ENCODE peak calls at places on chromosomes 16 and 17, in ten cellular contexts. R is astrocyte of the spinal cord; K is K562; W is left lung; X is heart right ventricle; P is Jurkat, Clone E6-1; N is dorsolateral prefrontal cortex; H is A673; J is uterus; G is thoracic aorta. B is an unnamed sample.

GRCh38 chr16:81492307-81492706 is 47.7 kb downstream of the CMIP start:
- DNase-seq in G (no peak), R (no peak), N (no peak), H (no peak), X (no peak), J (no peak), P (no peak), W (no peak), K (no peak), B (no peak)

GRCh38 chr17:77654861-77655260 is 303.6 kb upstream of the TNRC6C start:
- DNase-seq in W (no peak), J (no peak), R (no peak), X (no peak), G (no peak), P (no peak), K (no peak), H (no peak), N (no peak), B (no peak)

GRCh38 chr16:49458221-49458620 is 84.6 kb downstream of the C16orf78 start:
- DNase-seq in W (no peak), R (no peak), P (no peak), G (no peak), J (no peak), X (no peak), N (no peak), H (no peak), K (no peak), B (no peak)

GRCh38 chr16:56409195-56409594 is 16.1 kb downstream of the AMFR start:
- DNase-seq in N (no peak), J (no peak), W (no peak), G (no peak), P (no peak), R (no peak), H (no peak), K (no peak), X (no peak), B (no peak)

GRCh38 chr17:51499906-51500305 is 239.6 kb downstream of the UTP18 start:
- DNase-seq in P (no peak), N (no peak), G (no peak), R (no peak), X (no peak), K (no peak), H (no peak), W (no peak), J (no peak), B (no peak)

GRCh38 chr16:75086281-75086680 is 30.3 kb downstream of the LDHD start:
- DNase-seq in R (no peak), H (no peak), P (no peak), W (no peak), X (no peak), G (no peak), K (no peak), J (no peak), N (no peak), B (no peak)

GRCh38 chr16:3022208-3022696 is 1.5 kb downstream of the HCFC1R1 start:
- DNase-seq in H (peak; percentile 93), R (peak; percentile 97), W (peak; percentile 96), N (peak; percentile 88), J (peak; percentile 95), G (peak; percentile 78), P (no peak), X (peak; percentile 84), K (peak; percentile 92), B (peak; percentile 62)

GRCh38 chr16:68085259-68086071 is at the start of gene NFATC3:
- DNase-seq in J (peak; percentile 98), P (peak; percentile 93), G (peak; percentile 91), W (peak; percentile 99), N (peak; percentile 98), H (peak; percentile 98), K (peak; percentile 99), R (peak; percentile 98), X (peak; percentile 99), B (peak; percentile 99)

GRCh38 chr17:43848601-43849000 is 1.6 kb downstream of the CD300LG start:
- DNase-seq in X (no peak), R (no peak), H (no peak), J (no peak), P (no peak), K (no peak), W (no peak), G (no peak), N (no peak), B (no peak)

GRCh38 chr17:43844241-43844640 is 2.7 kb upstream of the CD300LG start:
- DNase-seq in J (no peak), X (no peak), H (no peak), W (no peak), K (no peak), N (no peak), G (no peak), R (no peak), P (no peak), B (no peak)

GRCh38 chr17:43846963-43847369 is at the start of gene CD300LG:
- DNase-seq in N (no peak), W (no peak), P (no peak), K (no peak), H (no peak), G (no peak), J (peak; percentile 54), R (no peak), X (peak; percentile 44), B (no peak)

GRCh38 chr17:43845772-43846171 is 1.2 kb upstream of the CD300LG start:
- DNase-seq in W (no peak), J (no peak), P (no peak), N (no peak), H (no peak), X (no peak), R (no peak), K (no peak), G (no peak), B (no peak)

DNA sequence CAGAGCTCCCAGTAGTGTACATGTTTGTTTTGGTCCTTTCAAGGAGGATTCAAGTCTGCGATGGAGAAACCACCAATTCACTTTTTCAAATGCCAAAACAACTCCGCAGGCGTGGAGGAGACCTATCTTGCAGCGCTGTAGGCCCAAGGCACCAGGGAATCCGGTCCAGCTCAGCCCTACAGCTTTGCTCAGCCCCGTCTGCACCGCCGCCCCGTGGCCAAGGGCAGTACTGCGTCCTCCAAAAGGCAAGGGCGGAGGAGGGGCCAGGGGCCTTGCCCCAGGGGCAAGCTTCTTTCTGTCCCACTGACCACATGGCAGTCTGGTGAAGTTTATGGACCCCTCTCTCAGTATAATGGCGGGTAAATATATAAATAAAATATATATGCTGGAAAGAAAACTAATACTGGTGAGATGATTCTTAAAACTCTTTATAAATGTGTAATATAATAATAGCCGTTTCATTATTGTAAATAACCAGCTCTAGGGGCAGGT is 709 bp upstream of the CD300LG start:
- DNase-seq in G (peak; percentile 36), W (peak; percentile 96), N (peak; percentile 76), R (peak; percentile 63), P (peak; percentile 17), H (peak; percentile 60), X (peak; percentile 91), J (peak; percentile 87), K (peak; percentile 83), B (peak; percentile 86)
- H3K4me3 ChIP-seq in G (no peak overlapping the region), W (no peak overlapping the region), N (no peak overlapping the region), R (no peak overlapping the region), P (no peak overlapping the region), H (no peak overlapping the region), X (peak overlapping the region; percentile 34), J (no peak overlapping the region), K (no peak overlapping the region), B (no peak overlapping the region)

GRCh38 chr17:79812206-79812968 is 15.5 kb upstream of the CBX8 start:
- DNase-seq in K (no peak), G (no peak), H (no peak), J (no peak), P (no peak), R (no peak), X (no peak), N (no peak), W (no peak), B (peak; percentile 57)
- H3K4me3 ChIP-seq in K (peak overlapping the region; percentile 16), G (peak overlapping the region; percentile 47), H (peak overlapping the region; percentile 46), J (no peak overlapping the region), P (peak overlapping the region; percentile 60), R (peak overlapping the region; percentile 26), X (peak overlapping the region; percentile 21), N (peak overlapping the region; percentile 39), W (peak overlapping the region; percentile 18), B (peak overlapping the region; percentile 74)

GRCh38 chr17:8859029-8859803 is 8.3 kb downstream of the PIK3R6 start:
- DNase-seq in W (no peak), G (no peak), H (no peak), N (peak; percentile 25), J (no peak), P (no peak), X (no peak), K (peak; percentile 33), R (peak; percentile 55), B (no peak)

GRCh38 chr17:8857919-8858318 is 9.6 kb downstream of the PIK3R6 start:
- DNase-seq in N (no peak), R (peak; percentile 74), K (no peak), H (peak; percentile 79), G (no peak), X (no peak), J (no peak), W (no peak), P (peak; percentile 66), B (peak; percentile 82)

GRCh38 chr17:8861482-8862181 is 5.8 kb downstream of the PIK3R6 start:
- DNase-seq in P (no peak), W (no peak), H (no peak), R (no peak), N (no peak), J (no peak), G (no peak), K (no peak), X (no peak), B (no peak)

GRCh38 chr17:8862213-8863056 is 5.0 kb downstream of the PIK3R6 start:
- DNase-seq in X (no peak), R (no peak), G (no peak), W (no peak), K (no peak), J (no peak), H (no peak), N (no peak), P (no peak), B (no peak)

GRCh38 chr17:8859804-8860430 is 7.6 kb downstream of the PIK3R6 start:
- DNase-seq in G (no peak), N (no peak), X (no peak), J (no peak), P (no peak), W (no peak), R (no peak), H (no peak), K (no peak), B (no peak)
- H3K4me3 ChIP-seq in G (no peak overlapping the region), N (no peak overlapping the region), X (no peak overlapping the region), J (no peak overlapping the region), P (no peak overlapping the region), W (no peak overlapping the region), R (no peak overlapping the region), H (no peak overlapping the region), K (no peak overlapping the region), B (no peak overlapping the region)

DNA sequence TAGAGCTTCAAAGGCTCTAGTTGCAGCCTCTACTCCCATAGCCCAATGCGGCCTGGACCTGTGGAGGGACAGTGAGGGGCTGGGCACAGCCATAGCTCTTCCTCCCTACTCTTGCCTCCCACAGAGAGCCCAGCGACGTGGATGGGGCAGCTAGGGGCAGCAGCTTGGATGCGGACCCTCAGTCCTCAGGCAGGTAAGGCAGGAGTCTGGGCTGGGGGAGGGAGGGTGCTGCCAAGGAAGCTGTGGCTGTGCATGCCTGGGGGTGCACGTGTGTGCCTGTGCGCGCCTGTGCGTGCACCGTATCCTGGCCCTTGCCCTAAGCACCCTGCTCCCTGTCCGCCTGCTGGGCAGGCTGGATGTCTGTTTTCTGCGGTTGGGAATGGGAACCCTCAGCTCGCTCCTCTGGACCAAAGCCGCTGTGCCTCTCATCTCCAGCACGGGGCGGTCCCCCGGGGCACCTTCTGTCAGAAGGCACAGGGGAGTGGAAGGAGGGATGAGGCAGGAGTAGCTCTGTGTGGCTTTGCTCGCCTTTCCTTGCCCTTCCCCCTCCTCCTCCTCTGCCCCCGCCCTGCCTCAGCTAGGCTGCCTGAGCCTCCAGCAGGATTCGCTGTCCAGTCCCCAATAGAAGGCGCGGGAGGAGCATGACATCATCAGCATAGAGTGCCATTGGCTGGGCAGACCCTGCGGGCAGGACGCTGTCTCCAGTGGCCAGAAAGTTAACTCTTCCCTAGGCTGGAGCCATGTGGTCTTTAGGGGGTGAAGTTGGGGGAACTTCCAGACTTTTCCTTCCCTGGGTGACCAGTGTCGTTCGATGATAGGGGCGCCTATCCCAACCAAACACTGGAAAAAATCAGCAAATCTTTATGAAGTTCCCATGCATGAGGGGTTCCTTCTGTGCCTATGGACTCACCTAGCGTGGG is 797 bp downstream of the PRCD start:
- DNase-seq in P (peak; percentile 59), R (peak; percentile 94), H (peak; percentile 96), G (peak; percentile 73), X (peak; percentile 90), J (peak; percentile 92), W (peak; percentile 93), K (peak; percentile 97), N (peak; percentile 98), B (peak; percentile 94)
- H3K4me3 ChIP-seq in P (no peak overlapping the region), R (peak overlapping the region; percentile 27), H (no peak overlapping the region), G (peak overlapping the region; percentile 69), X (peak overlapping the region; percentile 36), J (peak overlapping the region; percentile 28), W (peak overlapping the region; percentile 27), K (peak overlapping the region; percentile 7), N (peak overlapping the region; percentile 51), B (no peak overlapping the region)

B was measured in Karpas-422.